ENCODE peak calls at places on chromosomes 16 and 17, in eight cellular contexts. B, S, M, G, E, Q, O and I are unnamed samples.

GRCh38 chr16:1290860-1291575 is 18.4 kb upstream of the UBE2I start:
- DNase-seq in E (no peak), O (no peak), B (no peak), G (no peak), M (no peak), S (peak; percentile 60), Q (no peak), I (no peak)

GRCh38 chr17:2054262-2054739 is 602 bp upstream of the HIC1 start:
- DNase-seq in Q (no peak), E (no peak), M (peak; percentile 53), S (peak; percentile 55), G (peak; percentile 16), O (peak; percentile 36), B (no peak), I (no peak)

GRCh38 chr17:2598166-2598565 is 4.7 kb downstream of the PAFAH1B1 start:
- DNase-seq in Q (no peak), O (no peak), B (no peak), G (no peak), M (no peak), E (no peak), S (no peak), I (no peak)

GRCh38 chr16:27844826-27845225 is 218.7 kb downstream of the GSG1L start:
- DNase-seq in Q (no peak), O (no peak), G (no peak), S (no peak), E (no peak), M (no peak), B (no peak), I (no peak)

GRCh38 chr16:56294599-56294998 is 103.3 kb downstream of the GNAO1 start:
- DNase-seq in B (no peak), O (no peak), M (no peak), S (no peak), E (no peak), G (peak; percentile 27), Q (no peak), I (no peak)

GRCh38 chr16:88727871-88728270 is 21.6 kb downstream of the CTU2 start:
- DNase-seq in M (peak; percentile 18), S (no peak), G (no peak), Q (no peak), O (no peak), B (no peak), E (no peak), I (no peak)

GRCh38 chr16:65468121-65468520 is 346.3 kb upstream of the CDH11 start:
- DNase-seq in B (no peak), S (no peak), M (no peak), Q (no peak), O (no peak), G (no peak), E (no peak), I (no peak)

GRCh38 chr16:685967-686366 is 1.8 kb upstream of the JMJD8 start:
- DNase-seq in O (no peak), G (peak; percentile 51), E (no peak), B (no peak), Q (peak; percentile 79), S (peak; percentile 48), M (peak; percentile 27), I (no peak)

GRCh38 chr17:39461911-39462641 is 790 bp downstream of the CDK12 start:
- DNase-seq in Q (no peak), B (no peak), M (no peak), O (peak; percentile 11), G (peak; percentile 46), S (no peak), E (peak; percentile 78), I (no peak)

GRCh38 chr16:12157510-12158093 is 181.1 kb downstream of the SNX29 start:
- DNase-seq in B (no peak), O (no peak), G (peak; percentile 19), M (no peak), S (no peak), E (peak; percentile 34), Q (no peak), I (no peak)

GRCh38 chr16:9050102-9050830 is 41.2 kb upstream of the HAPSTR1 start:
- DNase-seq in M (no peak), O (no peak), Q (peak; percentile 36), G (no peak), E (no peak), B (no peak), S (no peak), I (no peak)

GRCh38 chr16:89217388-89218191 is at the start of gene ZNF778:
- DNase-seq in O (peak; percentile 70), M (peak; percentile 73), B (peak; percentile 67), Q (peak; percentile 91), E (peak; percentile 90), G (peak; percentile 79), S (peak; percentile 60), I (no peak)

GRCh38 chr17:9974460-9975381 is 69.7 kb upstream of the RCVRN start:
- DNase-seq in G (no peak), E (no peak), B (no peak), S (no peak), M (no peak), Q (no peak), O (no peak), I (no peak)

GRCh38 chr17:75776399-75777242 is 8.0 kb upstream of the UNK start:
- DNase-seq in G (no peak), B (no peak), Q (peak; percentile 57), S (no peak), O (no peak), M (no peak), E (no peak), I (no peak)